ENCODE peak calls at places on chromosomes 4 and X, in eight cellular contexts. One of them, this sample, is unnamed.

GRCh38 chr4:145351922-145352321 is 129.7 kb upstream of the SMAD1 start:
- DNase-seq in fibroblast of lung: no peak
- DNase-seq in neural crest cell: no peak
- DNase-seq in lower lobe of right lung: no peak
- DNase-seq in IMR-90: no peak
- DNase-seq in upper lobe of right lung: no peak
- DNase-seq in brain microvascular endothelial cell: no peak
- DNase-seq in mucosa of descending colon: no peak
- DNase-seq in this sample: no peak

GRCh38 chr4:184755278-184755677 is 21.4 kb upstream of the CENPU start:
- DNase-seq in neural crest cell: no peak
- DNase-seq in brain microvascular endothelial cell: peak
- DNase-seq in upper lobe of right lung: no peak
- DNase-seq in lower lobe of right lung: no peak
- DNase-seq in fibroblast of lung: peak
- DNase-seq in IMR-90: peak
- DNase-seq in mucosa of descending colon: no peak
- DNase-seq in this sample: no peak

GRCh38 chrX:70084592-70084991 is 22.3 kb downstream of the OTUD6A start:
- DNase-seq in brain microvascular endothelial cell: no peak
- DNase-seq in IMR-90: no peak
- DNase-seq in neural crest cell: no peak
- DNase-seq in mucosa of descending colon: no peak
- DNase-seq in lower lobe of right lung: no peak
- DNase-seq in fibroblast of lung: no peak
- DNase-seq in upper lobe of right lung: no peak
- DNase-seq in this sample: no peak

GRCh38 chrX:133606990-133607389 is 191.7 kb upstream of the GPC4 start:
- DNase-seq in fibroblast of lung: no peak
- DNase-seq in IMR-90: no peak
- DNase-seq in mucosa of descending colon: no peak
- DNase-seq in upper lobe of right lung: no peak
- DNase-seq in neural crest cell: no peak
- DNase-seq in lower lobe of right lung: no peak
- DNase-seq in brain microvascular endothelial cell: no peak
- DNase-seq in this sample: no peak

GRCh38 chr4:86717651-86718050 is 123.5 kb downstream of the PTPN13 start:
- DNase-seq in lower lobe of right lung: no peak
- DNase-seq in upper lobe of right lung: no peak
- DNase-seq in mucosa of descending colon: no peak
- DNase-seq in brain microvascular endothelial cell: no peak
- DNase-seq in fibroblast of lung: no peak
- DNase-seq in neural crest cell: no peak
- DNase-seq in IMR-90: no peak
- DNase-seq in this sample: no peak

GRCh38 chr4:124810814-124811213 is 98.3 kb upstream of the ANKRD50 start:
- DNase-seq in brain microvascular endothelial cell: no peak
- DNase-seq in fibroblast of lung: no peak
- DNase-seq in upper lobe of right lung: no peak
- DNase-seq in lower lobe of right lung: no peak
- DNase-seq in IMR-90: no peak
- DNase-seq in mucosa of descending colon: no peak
- DNase-seq in neural crest cell: no peak
- DNase-seq in this sample: no peak

GRCh38 chr4:144688035-144688569 is 42.1 kb downstream of the HHIP start:
- DNase-seq in IMR-90: no peak
- DNase-seq in fibroblast of lung: no peak
- DNase-seq in mucosa of descending colon: no peak
- DNase-seq in brain microvascular endothelial cell: no peak
- DNase-seq in neural crest cell: no peak
- DNase-seq in lower lobe of right lung: no peak
- DNase-seq in upper lobe of right lung: no peak
- DNase-seq in this sample: no peak

GRCh38 chrX:318739-319578 is at the start of gene GTPBP6:
- DNase-seq in fibroblast of lung: peak
- DNase-seq in lower lobe of right lung: peak
- DNase-seq in upper lobe of right lung: peak
- DNase-seq in IMR-90: peak
- DNase-seq in brain microvascular endothelial cell: peak
- DNase-seq in neural crest cell: peak
- DNase-seq in mucosa of descending colon: peak
- DNase-seq in this sample: peak

GRCh38 chr4:66906314-66906713 is 639.0 kb downstream of the CENPC start:
- DNase-seq in fibroblast of lung: no peak
- DNase-seq in lower lobe of right lung: no peak
- DNase-seq in mucosa of descending colon: no peak
- DNase-seq in upper lobe of right lung: no peak
- DNase-seq in brain microvascular endothelial cell: no peak
- DNase-seq in IMR-90: no peak
- DNase-seq in neural crest cell: no peak
- DNase-seq in this sample: no peak

GRCh38 chrX:2901367-2902036 is 27.6 kb downstream of the ARSD start:
- DNase-seq in brain microvascular endothelial cell: no peak
- DNase-seq in fibroblast of lung: no peak
- DNase-seq in lower lobe of right lung: no peak
- DNase-seq in mucosa of descending colon: no peak
- DNase-seq in IMR-90: peak
- DNase-seq in neural crest cell: no peak
- DNase-seq in upper lobe of right lung: no peak
- DNase-seq in this sample: no peak

GRCh38 chrX:821311-822178 is 191.0 kb downstream of the SHOX start:
- DNase-seq in mucosa of descending colon: no peak
- DNase-seq in fibroblast of lung: no peak
- DNase-seq in upper lobe of right lung: no peak
- DNase-seq in lower lobe of right lung: no peak
- DNase-seq in brain microvascular endothelial cell: no peak
- DNase-seq in neural crest cell: no peak
- DNase-seq in IMR-90: no peak
- DNase-seq in this sample: no peak

GRCh38 chr4:8306511-8307021 is 37.0 kb downstream of the HTRA3 start:
- DNase-seq in brain microvascular endothelial cell: no peak
- DNase-seq in IMR-90: no peak
- DNase-seq in upper lobe of right lung: peak
- DNase-seq in neural crest cell: no peak
- DNase-seq in mucosa of descending colon: no peak
- DNase-seq in lower lobe of right lung: peak
- DNase-seq in fibroblast of lung: no peak
- DNase-seq in this sample: no peak

GRCh38 chr4:168731006-168731636 is 234.3 kb downstream of the PALLD start:
- DNase-seq in lower lobe of right lung: no peak
- DNase-seq in mucosa of descending colon: no peak
- DNase-seq in neural crest cell: no peak
- DNase-seq in upper lobe of right lung: no peak
- DNase-seq in fibroblast of lung: peak
- DNase-seq in brain microvascular endothelial cell: peak
- DNase-seq in IMR-90: peak
- DNase-seq in this sample: no peak

GRCh38 chr4:150072906-150073714 is 5.1 kb upstream of the DCLK2 start:
- DNase-seq in IMR-90: peak
- DNase-seq in neural crest cell: no peak
- DNase-seq in upper lobe of right lung: no peak
- DNase-seq in fibroblast of lung: peak
- DNase-seq in brain microvascular endothelial cell: peak
- DNase-seq in lower lobe of right lung: no peak
- DNase-seq in mucosa of descending colon: no peak
- DNase-seq in this sample: no peak

GRCh38 chr4:47490550-47490949 is 5.5 kb downstream of the ATP10D start:
- DNase-seq in lower lobe of right lung: no peak
- DNase-seq in neural crest cell: no peak
- DNase-seq in upper lobe of right lung: no peak
- DNase-seq in brain microvascular endothelial cell: no peak
- DNase-seq in IMR-90: no peak
- DNase-seq in fibroblast of lung: peak
- DNase-seq in mucosa of descending colon: no peak
- DNase-seq in this sample: peak

DNA sequence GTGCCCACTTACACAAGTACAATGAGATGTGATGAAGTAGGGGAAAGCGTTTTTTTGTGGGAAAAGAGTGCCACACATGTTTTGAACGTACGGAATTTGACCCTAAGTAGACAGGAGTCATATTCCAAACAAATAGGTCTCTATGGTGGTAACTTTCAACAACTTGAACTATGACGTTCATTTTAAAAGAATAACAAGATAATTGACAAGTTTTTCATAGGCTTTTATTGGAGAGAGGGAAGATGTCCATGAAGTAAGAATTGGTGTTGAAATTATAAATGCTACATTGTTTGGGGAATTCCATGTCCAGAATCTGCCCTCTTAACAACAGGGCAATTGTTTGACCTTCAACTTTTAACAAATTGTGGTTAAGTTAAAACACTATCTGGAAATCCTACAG is 126.5 kb downstream of the GASK1B start:
- DNase-seq in fibroblast of lung: peak
- DNase-seq in neural crest cell: no peak
- DNase-seq in upper lobe of right lung: no peak
- DNase-seq in lower lobe of right lung: no peak
- DNase-seq in brain microvascular endothelial cell: peak
- DNase-seq in mucosa of descending colon: no peak
- DNase-seq in IMR-90: no peak
- DNase-seq in this sample: no peak
- TF ChIP-seq CTCF in fibroblast of lung: no peak
- TF ChIP-seq CTCF in neural crest cell: no peak
- TF ChIP-seq CTCF in upper lobe of right lung: no peak
- TF ChIP-seq CTCF in lower lobe of right lung: no peak
- TF ChIP-seq CTCF in brain microvascular endothelial cell: no peak
- TF ChIP-seq CTCF in mucosa of descending colon: no peak
- TF ChIP-seq CTCF in IMR-90: no peak
- TF ChIP-seq CTCF in this sample: no peak

GRCh38 chr4:16896871-16897270 is 1.6 kb downstream of the LDB2 start:
- DNase-seq in fibroblast of lung: peak
- DNase-seq in brain microvascular endothelial cell: peak
- DNase-seq in lower lobe of right lung: no peak
- DNase-seq in neural crest cell: no peak
- DNase-seq in IMR-90: peak
- DNase-seq in mucosa of descending colon: no peak
- DNase-seq in upper lobe of right lung: no peak
- DNase-seq in this sample: no peak

GRCh38 chr4:16893141-16893571 is 5.3 kb downstream of the LDB2 start:
- DNase-seq in lower lobe of right lung: no peak
- DNase-seq in upper lobe of right lung: no peak
- DNase-seq in mucosa of descending colon: no peak
- DNase-seq in IMR-90: peak
- DNase-seq in fibroblast of lung: peak
- DNase-seq in neural crest cell: no peak
- DNase-seq in brain microvascular endothelial cell: no peak
- DNase-seq in this sample: no peak

GRCh38 chr4:16890651-16891050 is 7.8 kb downstream of the LDB2 start:
- DNase-seq in neural crest cell: no peak
- DNase-seq in upper lobe of right lung: no peak
- DNase-seq in mucosa of descending colon: no peak
- DNase-seq in IMR-90: no peak
- DNase-seq in lower lobe of right lung: no peak
- DNase-seq in brain microvascular endothelial cell: no peak
- DNase-seq in fibroblast of lung: no peak
- DNase-seq in this sample: no peak

GRCh38 chr4:16897351-16897750 is 1.1 kb downstream of the LDB2 start:
- DNase-seq in IMR-90: peak
- DNase-seq in lower lobe of right lung: no peak
- DNase-seq in neural crest cell: no peak
- DNase-seq in fibroblast of lung: peak
- DNase-seq in brain microvascular endothelial cell: no peak
- DNase-seq in upper lobe of right lung: no peak
- DNase-seq in mucosa of descending colon: no peak
- DNase-seq in this sample: no peak

DNA sequence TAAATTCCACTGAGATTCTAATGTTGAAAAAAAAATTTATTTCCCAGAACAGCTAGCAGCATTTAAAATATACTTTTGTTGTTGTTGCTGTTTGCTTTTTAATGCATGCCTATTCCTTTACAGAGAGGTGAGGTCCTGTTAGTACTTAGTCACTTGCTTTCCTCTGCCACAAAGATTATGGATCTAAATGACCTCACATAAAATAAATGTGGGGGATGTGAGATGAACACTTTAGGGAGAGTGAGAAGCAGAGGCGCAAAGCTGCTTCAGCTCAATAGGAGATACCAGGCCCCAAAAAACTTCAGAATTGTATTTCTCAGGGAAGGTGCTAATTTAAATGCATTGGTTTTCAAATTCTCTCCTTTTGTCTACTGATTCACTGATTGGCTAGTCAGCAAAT is 4.0 kb downstream of the LDB2 start:
- DNase-seq in lower lobe of right lung: no peak
- DNase-seq in brain microvascular endothelial cell: no peak
- DNase-seq in mucosa of descending colon: no peak
- DNase-seq in fibroblast of lung: peak
- DNase-seq in upper lobe of right lung: no peak
- DNase-seq in neural crest cell: no peak
- DNase-seq in IMR-90: peak
- DNase-seq in this sample: no peak
- TF ChIP-seq CTCF in lower lobe of right lung: no peak
- TF ChIP-seq CTCF in brain microvascular endothelial cell: no peak
- TF ChIP-seq CTCF in mucosa of descending colon: no peak
- TF ChIP-seq CTCF in fibroblast of lung: no peak
- TF ChIP-seq CTCF in upper lobe of right lung: no peak
- TF ChIP-seq CTCF in neural crest cell: no peak
- TF ChIP-seq CTCF in IMR-90: no peak
- TF ChIP-seq CTCF in this sample: no peak

GRCh38 chr4:132619968-132620367 is 529.1 kb upstream of the PCDH10 start:
- DNase-seq in upper lobe of right lung: no peak
- DNase-seq in mucosa of descending colon: no peak
- DNase-seq in neural crest cell: no peak
- DNase-seq in IMR-90: no peak
- DNase-seq in lower lobe of right lung: no peak
- DNase-seq in brain microvascular endothelial cell: no peak
- DNase-seq in fibroblast of lung: no peak
- DNase-seq in this sample: no peak

DNA sequence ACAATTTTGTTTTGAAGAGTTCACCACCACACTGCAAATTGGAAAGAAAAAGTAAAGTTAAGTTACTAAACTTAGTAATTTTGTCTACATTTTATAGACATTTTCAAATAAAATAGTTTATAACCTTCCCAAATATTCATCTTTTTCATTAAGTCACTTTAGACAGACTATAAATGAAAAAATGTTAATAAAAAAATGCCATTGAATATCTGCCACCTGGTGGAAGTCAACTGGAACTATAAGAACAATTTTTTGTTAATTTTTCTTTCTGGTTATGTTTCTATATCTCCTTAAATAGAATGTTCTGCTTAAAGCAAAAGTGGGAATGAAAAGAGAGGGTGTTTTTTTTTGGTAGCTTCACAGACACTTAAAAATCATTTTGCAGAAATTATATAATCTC is 534.4 kb upstream of the PCDH10 start:
- DNase-seq in brain microvascular endothelial cell: no peak
- DNase-seq in mucosa of descending colon: no peak
- DNase-seq in neural crest cell: no peak
- DNase-seq in lower lobe of right lung: no peak
- DNase-seq in upper lobe of right lung: no peak
- DNase-seq in IMR-90: peak
- DNase-seq in fibroblast of lung: peak
- DNase-seq in this sample: peak
- TF ChIP-seq CTCF in brain microvascular endothelial cell: peak
- TF ChIP-seq CTCF in mucosa of descending colon: no peak
- TF ChIP-seq CTCF in neural crest cell: peak
- TF ChIP-seq CTCF in lower lobe of right lung: no peak
- TF ChIP-seq CTCF in upper lobe of right lung: peak
- TF ChIP-seq CTCF in IMR-90: peak
- TF ChIP-seq CTCF in fibroblast of lung: no peak
- TF ChIP-seq CTCF in this sample: peak

DNA sequence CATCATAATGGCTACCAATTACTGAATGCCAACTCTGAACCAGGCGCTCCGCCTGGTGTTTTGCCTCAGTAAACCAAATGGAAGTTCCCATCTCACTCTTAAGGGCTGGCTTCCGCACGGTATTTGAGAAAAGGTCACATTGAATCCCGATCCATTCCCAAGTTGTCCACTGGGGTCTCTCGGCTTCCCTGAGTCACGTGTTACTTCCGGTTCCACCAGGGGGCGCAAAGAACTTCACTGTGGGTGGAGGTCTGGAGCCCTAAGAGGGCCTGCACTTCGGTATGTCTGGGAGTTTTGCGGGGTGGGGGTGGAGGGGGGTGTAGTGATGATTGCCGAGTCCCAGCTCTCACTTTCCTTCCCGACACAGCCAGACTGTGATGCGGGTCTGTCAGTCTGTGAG is 13.4 kb upstream of the NHS start:
- DNase-seq in brain microvascular endothelial cell: no peak
- DNase-seq in fibroblast of lung: no peak
- DNase-seq in upper lobe of right lung: no peak
- DNase-seq in lower lobe of right lung: no peak
- DNase-seq in IMR-90: no peak
- DNase-seq in mucosa of descending colon: peak
- DNase-seq in neural crest cell: peak
- DNase-seq in this sample: peak
- TF ChIP-seq CTCF in brain microvascular endothelial cell: peak
- TF ChIP-seq CTCF in fibroblast of lung: no peak
- TF ChIP-seq CTCF in upper lobe of right lung: no peak
- TF ChIP-seq CTCF in lower lobe of right lung: no peak
- TF ChIP-seq CTCF in IMR-90: peak
- TF ChIP-seq CTCF in mucosa of descending colon: no peak
- TF ChIP-seq CTCF in neural crest cell: peak
- TF ChIP-seq CTCF in this sample: peak